ENCODE peak calls at places on chromosome 2, in eight cellular contexts. One of them, this sample, is unnamed.

GRCh38 chr2:99602475-99602874 is 112.7 kb upstream of the REV1 start:
- DNase-seq in PC-3: peak; percentile 14
- DNase-seq in neural progenitor cell: no peak
- DNase-seq in MM.1S: no peak
- DNase-seq in HCT116: no peak
- DNase-seq in GM23248: peak; percentile 81
- DNase-seq in GM23338: no peak
- DNase-seq in hepatocyte: no peak
- DNase-seq in this sample: no peak

GRCh38 chr2:226561962-226562361 is 237.7 kb downstream of the IRS1 start:
- DNase-seq in MM.1S: peak; percentile 25
- DNase-seq in neural progenitor cell: no peak
- DNase-seq in HCT116: no peak
- DNase-seq in PC-3: peak; percentile 67
- DNase-seq in GM23338: no peak
- DNase-seq in hepatocyte: peak; percentile 46
- DNase-seq in GM23248: no peak
- DNase-seq in this sample: no peak

GRCh38 chr2:127064642-127065250 is 42.2 kb downstream of the BIN1 start:
- DNase-seq in hepatocyte: peak; percentile 96
- DNase-seq in GM23338: peak; percentile 53
- DNase-seq in PC-3: peak; percentile 98
- DNase-seq in GM23248: peak; percentile 99
- DNase-seq in HCT116: peak; percentile 87
- DNase-seq in MM.1S: peak; percentile 50
- DNase-seq in neural progenitor cell: peak; percentile 63
- DNase-seq in this sample: no peak

GRCh38 chr2:12861344-12861942 is 144.7 kb downstream of the TRIB2 start:
- DNase-seq in hepatocyte: no peak
- DNase-seq in GM23338: no peak
- DNase-seq in PC-3: peak; percentile 28
- DNase-seq in MM.1S: peak; percentile 34
- DNase-seq in GM23248: peak; percentile 88
- DNase-seq in HCT116: no peak
- DNase-seq in neural progenitor cell: no peak
- DNase-seq in this sample: no peak

GRCh38 chr2:236568068-236568921 is 1.3 kb upstream of the ACKR3 start:
- DNase-seq in GM23248: peak; percentile 63
- DNase-seq in HCT116: no peak
- DNase-seq in GM23338: peak; percentile 51
- DNase-seq in hepatocyte: peak; percentile 78
- DNase-seq in PC-3: no peak
- DNase-seq in neural progenitor cell: peak; percentile 51
- DNase-seq in MM.1S: peak; percentile 38
- DNase-seq in this sample: no peak

GRCh38 chr2:213149949-213150314 is 1.5 kb downstream of the IKZF2 start:
- DNase-seq in GM23338: no peak
- DNase-seq in GM23248: peak; percentile 19
- DNase-seq in HCT116: no peak
- DNase-seq in PC-3: peak; percentile 8
- DNase-seq in hepatocyte: no peak
- DNase-seq in MM.1S: no peak
- DNase-seq in neural progenitor cell: no peak
- DNase-seq in this sample: peak; percentile 25

GRCh38 chr2:126970583-126970982 is 71.9 kb downstream of the TEX51 start:
- DNase-seq in hepatocyte: no peak
- DNase-seq in GM23338: peak; percentile 38
- DNase-seq in neural progenitor cell: peak; percentile 56
- DNase-seq in GM23248: peak; percentile 4
- DNase-seq in PC-3: no peak
- DNase-seq in MM.1S: no peak
- DNase-seq in HCT116: no peak
- DNase-seq in this sample: no peak

GRCh38 chr2:73611867-73612266 is 30.4 kb downstream of the NAT8 start:
- DNase-seq in hepatocyte: no peak
- DNase-seq in neural progenitor cell: no peak
- DNase-seq in GM23338: no peak
- DNase-seq in MM.1S: no peak
- DNase-seq in GM23248: peak; percentile 48
- DNase-seq in HCT116: no peak
- DNase-seq in PC-3: peak; percentile 14
- DNase-seq in this sample: no peak

GRCh38 chr2:239932881-239933735 is 92.0 kb downstream of the NDUFA10 start:
- DNase-seq in GM23248: no peak
- DNase-seq in PC-3: no peak
- DNase-seq in hepatocyte: no peak
- DNase-seq in GM23338: no peak
- DNase-seq in HCT116: no peak
- DNase-seq in neural progenitor cell: no peak
- DNase-seq in MM.1S: no peak
- DNase-seq in this sample: no peak

GRCh38 chr2:149744845-149745244 is 157.3 kb upstream of the MMADHC start:
- DNase-seq in HCT116: no peak
- DNase-seq in PC-3: peak; percentile 65
- DNase-seq in neural progenitor cell: no peak
- DNase-seq in GM23248: peak; percentile 79
- DNase-seq in GM23338: no peak
- DNase-seq in hepatocyte: no peak
- DNase-seq in MM.1S: no peak
- DNase-seq in this sample: no peak

GRCh38 chr2:74576830-74577229 is 22.3 kb downstream of the DOK1 start:
- DNase-seq in hepatocyte: no peak
- DNase-seq in neural progenitor cell: no peak
- DNase-seq in HCT116: no peak
- DNase-seq in MM.1S: no peak
- DNase-seq in PC-3: no peak
- DNase-seq in GM23248: peak; percentile 95
- DNase-seq in GM23338: no peak
- DNase-seq in this sample: no peak

GRCh38 chr2:151575338-151575737 is 158.9 kb downstream of the NEB start:
- DNase-seq in hepatocyte: no peak
- DNase-seq in MM.1S: no peak
- DNase-seq in HCT116: peak; percentile 10
- DNase-seq in GM23248: peak; percentile 64
- DNase-seq in PC-3: peak; percentile 52
- DNase-seq in GM23338: peak; percentile 8
- DNase-seq in neural progenitor cell: no peak
- DNase-seq in this sample: no peak

GRCh38 chr2:39024833-39025232 is 96.0 kb downstream of the SOS1 start:
- DNase-seq in GM23338: no peak
- DNase-seq in GM23248: peak; percentile 72
- DNase-seq in HCT116: peak; percentile 6
- DNase-seq in neural progenitor cell: no peak
- DNase-seq in hepatocyte: no peak
- DNase-seq in PC-3: peak; percentile 65
- DNase-seq in MM.1S: peak; percentile 9
- DNase-seq in this sample: no peak

GRCh38 chr2:134549104-134549503 is 169.7 kb downstream of the TMEM163 start:
- DNase-seq in hepatocyte: no peak
- DNase-seq in MM.1S: no peak
- DNase-seq in HCT116: no peak
- DNase-seq in neural progenitor cell: no peak
- DNase-seq in GM23338: no peak
- DNase-seq in GM23248: peak; percentile 75
- DNase-seq in PC-3: peak; percentile 39
- DNase-seq in this sample: no peak

GRCh38 chr2:204110250-204111183 is 174.0 kb downstream of the ICOS start:
- DNase-seq in hepatocyte: no peak
- DNase-seq in MM.1S: peak; percentile 93
- DNase-seq in GM23338: no peak
- DNase-seq in neural progenitor cell: no peak
- DNase-seq in PC-3: no peak
- DNase-seq in HCT116: no peak
- DNase-seq in GM23248: peak; percentile 57
- DNase-seq in this sample: peak; percentile 50

GRCh38 chr2:240205348-240205747 is 64.9 kb upstream of the OTOS start:
- DNase-seq in neural progenitor cell: peak; percentile 58
- DNase-seq in GM23338: peak; percentile 36
- DNase-seq in HCT116: no peak
- DNase-seq in GM23248: peak; percentile 85
- DNase-seq in MM.1S: no peak
- DNase-seq in hepatocyte: no peak
- DNase-seq in PC-3: peak; percentile 91
- DNase-seq in this sample: no peak

GRCh38 chr2:154240921-154241379 is 369.2 kb downstream of the GALNT13 start:
- DNase-seq in PC-3: no peak
- DNase-seq in HCT116: no peak
- DNase-seq in GM23248: no peak
- DNase-seq in hepatocyte: no peak
- DNase-seq in neural progenitor cell: no peak
- DNase-seq in GM23338: peak; percentile 14
- DNase-seq in MM.1S: no peak
- DNase-seq in this sample: no peak

GRCh38 chr2:159613515-159614336 is 2.6 kb downstream of the BAZ2B start:
- DNase-seq in HCT116: no peak
- DNase-seq in MM.1S: peak; percentile 35
- DNase-seq in GM23338: peak; percentile 27
- DNase-seq in PC-3: peak; percentile 32
- DNase-seq in GM23248: peak; percentile 59
- DNase-seq in neural progenitor cell: no peak
- DNase-seq in hepatocyte: peak; percentile 26
- DNase-seq in this sample: no peak

GRCh38 chr2:5980351-5981054 is 288.3 kb downstream of the SOX11 start:
- DNase-seq in PC-3: no peak
- DNase-seq in MM.1S: no peak
- DNase-seq in GM23338: no peak
- DNase-seq in hepatocyte: no peak
- DNase-seq in neural progenitor cell: no peak
- DNase-seq in GM23248: no peak
- DNase-seq in HCT116: no peak
- DNase-seq in this sample: no peak

GRCh38 chr2:209579236-209579749 is 155.4 kb downstream of the MAP2 start:
- DNase-seq in GM23248: peak; percentile 50
- DNase-seq in GM23338: peak; percentile 46
- DNase-seq in HCT116: no peak
- DNase-seq in MM.1S: peak; percentile 24
- DNase-seq in PC-3: no peak
- DNase-seq in neural progenitor cell: peak; percentile 66
- DNase-seq in hepatocyte: no peak
- DNase-seq in this sample: no peak

GRCh38 chr2:164981217-164981990 is 26.1 kb upstream of the SLC38A11 start:
- DNase-seq in neural progenitor cell: no peak
- DNase-seq in GM23338: no peak
- DNase-seq in PC-3: peak; percentile 90
- DNase-seq in HCT116: no peak
- DNase-seq in MM.1S: no peak
- DNase-seq in GM23248: peak; percentile 58
- DNase-seq in hepatocyte: no peak
- DNase-seq in this sample: no peak

GRCh38 chr2:26640331-26640745 is 828 bp downstream of the CIB4 start:
- DNase-seq in neural progenitor cell: no peak
- DNase-seq in PC-3: peak; percentile 22
- DNase-seq in hepatocyte: peak; percentile 71
- DNase-seq in GM23248: peak; percentile 65
- DNase-seq in GM23338: peak; percentile 46
- DNase-seq in MM.1S: no peak
- DNase-seq in HCT116: peak; percentile 13
- DNase-seq in this sample: no peak

GRCh38 chr2:200756618-200757321 is 54.9 kb upstream of the BZW1 start:
- DNase-seq in hepatocyte: peak; percentile 73
- DNase-seq in PC-3: peak; percentile 93
- DNase-seq in neural progenitor cell: no peak
- DNase-seq in GM23338: no peak
- DNase-seq in MM.1S: no peak
- DNase-seq in GM23248: peak; percentile 91
- DNase-seq in HCT116: no peak
- DNase-seq in this sample: no peak

GRCh38 chr2:185284696-185285095 is 453.9 kb upstream of the FSIP2 start:
- DNase-seq in neural progenitor cell: no peak
- DNase-seq in hepatocyte: no peak
- DNase-seq in MM.1S: no peak
- DNase-seq in GM23248: no peak
- DNase-seq in GM23338: no peak
- DNase-seq in PC-3: no peak
- DNase-seq in HCT116: no peak
- DNase-seq in this sample: no peak

GRCh38 chr2:230319211-230319862 is 7.7 kb upstream of the SP140L start:
- DNase-seq in GM23248: no peak
- DNase-seq in GM23338: no peak
- DNase-seq in MM.1S: peak; percentile 45
- DNase-seq in hepatocyte: no peak
- DNase-seq in neural progenitor cell: no peak
- DNase-seq in PC-3: no peak
- DNase-seq in HCT116: no peak
- DNase-seq in this sample: peak; percentile 92

DNA sequence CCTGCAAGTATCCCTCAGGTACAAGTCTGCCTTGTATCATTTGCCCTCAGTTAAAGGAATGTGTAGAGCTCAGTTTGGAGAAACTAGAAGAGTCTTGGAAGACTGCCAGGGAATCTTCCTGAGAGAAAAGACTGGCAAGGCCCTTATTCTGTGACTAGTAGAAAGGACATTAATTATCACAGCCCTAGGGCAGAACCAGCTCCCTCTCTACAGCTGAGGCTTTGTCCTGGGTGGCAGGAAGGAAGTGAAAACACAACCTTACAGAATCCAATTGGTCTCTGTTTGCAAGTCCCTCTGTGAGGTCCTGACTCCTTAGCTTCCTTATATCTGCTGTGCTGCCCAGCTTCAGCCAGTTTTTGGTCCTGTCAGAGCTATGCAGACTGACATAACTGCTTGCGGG is 385.9 kb upstream of the CYRIA start:
- DNase-seq in GM23338: no peak
- DNase-seq in hepatocyte: no peak
- DNase-seq in neural progenitor cell: no peak
- DNase-seq in PC-3: no peak
- DNase-seq in GM23248: no peak
- DNase-seq in MM.1S: no peak
- DNase-seq in HCT116: no peak
- DNase-seq in this sample: no peak
- TF ChIP-seq EZH2phosphoT487 in GM23338: no peak
- TF ChIP-seq EZH2phosphoT487 in hepatocyte: no peak
- TF ChIP-seq EZH2phosphoT487 in neural progenitor cell: no peak
- TF ChIP-seq EZH2phosphoT487 in PC-3: no peak
- TF ChIP-seq EZH2phosphoT487 in GM23248: no peak
- TF ChIP-seq EZH2phosphoT487 in MM.1S: no peak
- TF ChIP-seq EZH2phosphoT487 in HCT116: no peak
- TF ChIP-seq EZH2phosphoT487 in this sample: no peak

GRCh38 chr2:37052600-37053332 is 31.4 kb downstream of the HEATR5B start:
- DNase-seq in PC-3: no peak
- DNase-seq in neural progenitor cell: no peak
- DNase-seq in MM.1S: no peak
- DNase-seq in GM23248: no peak
- DNase-seq in hepatocyte: no peak
- DNase-seq in GM23338: no peak
- DNase-seq in HCT116: no peak
- DNase-seq in this sample: no peak
- TF ChIP-seq EZH2phosphoT487 in PC-3: no peak
- TF ChIP-seq EZH2phosphoT487 in neural progenitor cell: no peak
- TF ChIP-seq EZH2phosphoT487 in MM.1S: no peak
- TF ChIP-seq EZH2phosphoT487 in GM23248: no peak
- TF ChIP-seq EZH2phosphoT487 in hepatocyte: no peak
- TF ChIP-seq EZH2phosphoT487 in GM23338: no peak
- TF ChIP-seq EZH2phosphoT487 in HCT116: no peak
- TF ChIP-seq EZH2phosphoT487 in this sample: no peak

GRCh38 chr2:145006957-145007672 is 487.2 kb upstream of the ZEB2 start:
- DNase-seq in HCT116: no peak
- DNase-seq in GM23248: peak; percentile 99
- DNase-seq in neural progenitor cell: no peak
- DNase-seq in GM23338: no peak
- DNase-seq in MM.1S: no peak
- DNase-seq in PC-3: peak; percentile 97
- DNase-seq in hepatocyte: peak; percentile 6
- DNase-seq in this sample: no peak
- TF ChIP-seq EZH2phosphoT487 in HCT116: no peak
- TF ChIP-seq EZH2phosphoT487 in GM23248: peak; percentile 40
- TF ChIP-seq EZH2phosphoT487 in neural progenitor cell: no peak
- TF ChIP-seq EZH2phosphoT487 in GM23338: no peak
- TF ChIP-seq EZH2phosphoT487 in MM.1S: no peak
- TF ChIP-seq EZH2phosphoT487 in PC-3: no peak
- TF ChIP-seq EZH2phosphoT487 in hepatocyte: no peak
- TF ChIP-seq EZH2phosphoT487 in this sample: no peak

GRCh38 chr2:141055526-141055925 is 1075.3 kb downstream of the LRP1B start:
- DNase-seq in GM23248: peak; percentile 76
- DNase-seq in neural progenitor cell: no peak
- DNase-seq in hepatocyte: no peak
- DNase-seq in PC-3: peak; percentile 69
- DNase-seq in MM.1S: no peak
- DNase-seq in HCT116: no peak
- DNase-seq in GM23338: no peak
- DNase-seq in this sample: no peak
- TF ChIP-seq EZH2phosphoT487 in GM23248: no peak
- TF ChIP-seq EZH2phosphoT487 in neural progenitor cell: no peak
- TF ChIP-seq EZH2phosphoT487 in hepatocyte: no peak
- TF ChIP-seq EZH2phosphoT487 in PC-3: no peak
- TF ChIP-seq EZH2phosphoT487 in MM.1S: no peak
- TF ChIP-seq EZH2phosphoT487 in HCT116: no peak
- TF ChIP-seq EZH2phosphoT487 in GM23338: no peak
- TF ChIP-seq EZH2phosphoT487 in this sample: no peak

This sample was measured in OCI-LY7.